ENCODE peak calls at places on chromosomes 16 and 17, in seven cellular contexts. One of them, this sample, is unnamed.

GRCh38 chr17:77487677-77488530 is 347.1 kb downstream of the SEC14L1 start:
- DNase-seq in H1: no peak
- DNase-seq in IMR-90: no peak
- DNase-seq in K562: no peak
- DNase-seq in GM12878: no peak
- DNase-seq in A549: no peak
- DNase-seq in HepG2: no peak
- DNase-seq in this sample: no peak

GRCh38 chr17:66493283-66494019 is 191.0 kb downstream of the PRKCA start:
- DNase-seq in GM12878: no peak
- DNase-seq in H1: no peak
- DNase-seq in HepG2: no peak
- DNase-seq in IMR-90: peak
- DNase-seq in A549: peak
- DNase-seq in K562: no peak
- DNase-seq in this sample: no peak

GRCh38 chr17:35746956-35747355 is 6.1 kb downstream of the GAS2L2 start:
- DNase-seq in IMR-90: no peak
- DNase-seq in HepG2: no peak
- DNase-seq in K562: no peak
- DNase-seq in A549: no peak
- DNase-seq in GM12878: no peak
- DNase-seq in H1: no peak
- DNase-seq in this sample: no peak

GRCh38 chr16:54938351-54939346 is 8.0 kb downstream of the IRX5 start:
- DNase-seq in K562: no peak
- DNase-seq in IMR-90: no peak
- DNase-seq in GM12878: no peak
- DNase-seq in A549: no peak
- DNase-seq in H1: peak
- DNase-seq in HepG2: no peak
- DNase-seq in this sample: no peak

GRCh38 chr16:19367335-19367734 is 50.3 kb upstream of the TMC5 start:
- DNase-seq in K562: no peak
- DNase-seq in H1: no peak
- DNase-seq in HepG2: no peak
- DNase-seq in GM12878: no peak
- DNase-seq in IMR-90: no peak
- DNase-seq in A549: no peak
- DNase-seq in this sample: no peak

GRCh38 chr17:68955181-68955841 is at the start of gene ABCA8:
- DNase-seq in A549: no peak
- DNase-seq in IMR-90: peak
- DNase-seq in K562: no peak
- DNase-seq in GM12878: no peak
- DNase-seq in HepG2: no peak
- DNase-seq in H1: no peak
- DNase-seq in this sample: no peak

GRCh38 chr17:30176845-30177244 is 58.7 kb downstream of the SLC6A4 start:
- DNase-seq in HepG2: no peak
- DNase-seq in A549: no peak
- DNase-seq in H1: no peak
- DNase-seq in GM12878: no peak
- DNase-seq in K562: no peak
- DNase-seq in IMR-90: no peak
- DNase-seq in this sample: no peak

GRCh38 chr16:30458561-30459394 is 13.1 kb upstream of the SEPHS2 start:
- DNase-seq in K562: no peak
- DNase-seq in HepG2: peak
- DNase-seq in A549: no peak
- DNase-seq in GM12878: peak
- DNase-seq in H1: no peak
- DNase-seq in IMR-90: no peak
- DNase-seq in this sample: no peak

GRCh38 chr17:42548070-42548837 is 4.5 kb upstream of the HSD17B1 start:
- DNase-seq in HepG2: no peak
- DNase-seq in K562: no peak
- DNase-seq in A549: peak
- DNase-seq in IMR-90: no peak
- DNase-seq in GM12878: no peak
- DNase-seq in H1: peak
- DNase-seq in this sample: no peak

GRCh38 chr17:77364381-77364911 is 223.7 kb downstream of the SEC14L1 start:
- DNase-seq in A549: no peak
- DNase-seq in GM12878: no peak
- DNase-seq in K562: no peak
- DNase-seq in HepG2: no peak
- DNase-seq in H1: no peak
- DNase-seq in IMR-90: no peak
- DNase-seq in this sample: no peak

GRCh38 chr16:88749358-88749757 is 35.7 kb downstream of the PIEZO1 start:
- DNase-seq in A549: no peak
- DNase-seq in GM12878: no peak
- DNase-seq in H1: no peak
- DNase-seq in IMR-90: no peak
- DNase-seq in K562: no peak
- DNase-seq in HepG2: no peak
- DNase-seq in this sample: no peak

GRCh38 chr16:15928261-15929104 is 20.9 kb upstream of the ABCC1 start:
- DNase-seq in K562: no peak
- DNase-seq in IMR-90: no peak
- DNase-seq in GM12878: no peak
- DNase-seq in H1: no peak
- DNase-seq in A549: no peak
- DNase-seq in HepG2: peak
- DNase-seq in this sample: no peak

GRCh38 chr17:49580981-49581644 is 5.4 kb downstream of the NXPH3 start:
- DNase-seq in A549: no peak
- DNase-seq in K562: no peak
- DNase-seq in IMR-90: no peak
- DNase-seq in GM12878: no peak
- DNase-seq in H1: no peak
- DNase-seq in HepG2: no peak
- DNase-seq in this sample: no peak

GRCh38 chr16:4332083-4332482 is 16.2 kb downstream of the GLIS2 start:
- DNase-seq in A549: no peak
- DNase-seq in K562: no peak
- DNase-seq in IMR-90: no peak
- DNase-seq in H1: no peak
- DNase-seq in GM12878: no peak
- DNase-seq in HepG2: no peak
- DNase-seq in this sample: no peak

GRCh38 chr17:41492351-41492750 is 2.6 kb upstream of the KRT36 start:
- DNase-seq in HepG2: no peak
- DNase-seq in GM12878: no peak
- DNase-seq in A549: no peak
- DNase-seq in H1: no peak
- DNase-seq in IMR-90: peak
- DNase-seq in K562: no peak
- DNase-seq in this sample: no peak
- TF ChIP-seq CEBPB in HepG2: no peak
- TF ChIP-seq CEBPB in GM12878: no peak
- TF ChIP-seq CEBPB in A549: no peak
- TF ChIP-seq CEBPB in H1: no peak
- TF ChIP-seq CEBPB in IMR-90: no peak
- TF ChIP-seq CEBPB in K562: no peak
- TF ChIP-seq CEBPB in this sample: no peak

DNA sequence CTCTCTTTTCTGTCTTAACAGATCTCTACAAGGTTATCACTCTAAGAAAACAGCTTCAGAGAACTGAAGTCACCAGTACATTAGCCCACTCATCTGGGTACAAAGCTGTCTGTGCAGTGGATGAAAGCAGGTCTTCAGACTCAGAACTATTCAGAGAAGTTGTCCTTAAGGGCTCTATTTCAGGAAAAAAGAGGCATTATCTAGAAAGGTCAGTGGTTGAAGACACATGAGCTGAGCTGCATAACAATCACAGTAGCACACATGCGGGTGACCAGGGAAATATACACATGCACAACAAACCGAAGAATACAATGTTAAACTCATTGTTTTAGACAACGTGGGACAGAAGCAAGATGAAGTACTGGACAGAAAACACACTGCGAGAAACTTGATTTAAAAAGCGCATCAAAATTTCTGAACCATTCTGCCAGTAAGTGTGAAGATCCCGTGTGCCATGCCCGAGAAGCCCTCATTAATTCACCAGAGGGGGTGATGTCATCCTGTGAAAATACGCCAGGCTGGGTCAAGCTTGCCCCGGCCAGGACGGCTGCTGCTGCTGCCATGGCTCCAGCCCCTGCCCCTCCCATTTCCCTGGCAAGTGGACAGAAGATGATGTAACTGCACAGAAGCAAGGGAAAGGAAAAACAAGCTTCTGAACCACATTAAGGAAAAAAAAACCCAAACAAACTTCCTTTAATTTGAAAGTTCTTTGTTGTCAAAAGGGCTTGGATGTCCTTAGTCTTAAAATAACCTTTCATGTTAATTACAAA is 10.1 kb downstream of the DYNC1LI2 start:
- DNase-seq in A549: peak
- DNase-seq in K562: peak
- DNase-seq in GM12878: no peak
- DNase-seq in HepG2: peak
- DNase-seq in H1: no peak
- DNase-seq in IMR-90: peak
- DNase-seq in this sample: peak
- TF ChIP-seq CEBPB in A549: peak
- TF ChIP-seq CEBPB in K562: peak
- TF ChIP-seq CEBPB in GM12878: no peak
- TF ChIP-seq CEBPB in HepG2: peak
- TF ChIP-seq CEBPB in H1: no peak
- TF ChIP-seq CEBPB in IMR-90: peak
- TF ChIP-seq CEBPB in this sample: peak

GRCh38 chr16:57534881-57535658 is 1.3 kb downstream of the CCDC102A start:
- DNase-seq in GM12878: no peak
- DNase-seq in H1: peak
- DNase-seq in A549: no peak
- DNase-seq in HepG2: no peak
- DNase-seq in K562: no peak
- DNase-seq in IMR-90: no peak
- DNase-seq in this sample: no peak

GRCh38 chr16:57537194-57537505 is 779 bp upstream of the CCDC102A start:
- DNase-seq in GM12878: no peak
- DNase-seq in HepG2: no peak
- DNase-seq in K562: peak
- DNase-seq in H1: no peak
- DNase-seq in A549: no peak
- DNase-seq in IMR-90: no peak
- DNase-seq in this sample: no peak

GRCh38 chr16:57535680-57536305 is 578 bp downstream of the CCDC102A start:
- DNase-seq in HepG2: peak
- DNase-seq in A549: peak
- DNase-seq in K562: peak
- DNase-seq in IMR-90: peak
- DNase-seq in H1: peak
- DNase-seq in GM12878: no peak
- DNase-seq in this sample: peak

GRCh38 chr16:57537596-57538234 is 1.3 kb upstream of the CCDC102A start:
- DNase-seq in H1: peak
- DNase-seq in GM12878: no peak
- DNase-seq in K562: peak
- DNase-seq in IMR-90: no peak
- DNase-seq in A549: no peak
- DNase-seq in HepG2: no peak
- DNase-seq in this sample: no peak

DNA sequence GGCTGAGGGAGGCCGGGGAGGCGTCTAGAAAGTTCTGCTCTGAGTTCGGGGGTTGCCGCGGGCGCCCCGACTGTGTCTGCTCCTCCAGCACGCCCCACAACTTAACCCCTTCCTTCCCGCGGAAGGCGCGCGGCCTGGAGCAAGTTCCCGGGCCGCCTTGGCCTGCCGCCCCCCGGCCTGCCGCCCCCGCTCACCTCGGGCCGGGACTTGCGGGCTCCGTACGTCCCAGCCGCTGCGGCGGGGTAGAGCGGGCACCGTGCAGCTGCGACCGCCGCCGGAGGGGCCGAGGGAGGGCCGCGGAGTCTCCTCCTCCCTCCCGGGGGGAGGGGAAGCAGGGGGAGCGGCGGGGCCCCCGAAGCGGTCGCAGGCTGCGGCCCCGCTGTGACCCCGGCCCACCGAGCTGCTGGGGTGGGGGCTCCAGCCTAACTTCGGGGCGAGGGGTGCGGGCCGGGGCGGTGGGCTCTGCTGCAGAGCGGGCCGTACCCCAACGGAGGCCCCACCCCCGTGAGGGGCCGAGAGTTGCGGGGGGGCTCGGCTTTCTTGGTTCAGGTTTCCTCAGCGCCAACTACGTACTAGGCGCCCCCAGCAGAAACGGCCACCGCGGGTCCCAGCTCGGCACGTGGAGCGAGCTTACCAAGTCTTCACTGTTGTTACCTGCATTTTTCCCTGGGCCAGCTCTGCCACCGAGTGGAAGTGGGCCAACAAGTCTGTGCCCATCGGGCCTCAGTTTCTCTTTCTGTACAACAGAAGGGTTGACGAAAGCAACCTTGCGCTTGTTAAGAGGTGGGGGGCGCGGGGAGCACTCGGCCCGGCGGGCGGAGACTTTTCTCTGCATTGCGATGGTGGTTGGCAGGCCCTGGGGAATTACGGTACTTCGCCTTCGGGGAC is at the start of gene CCDC102A:
- DNase-seq in H1: peak
- DNase-seq in HepG2: no peak
- DNase-seq in IMR-90: no peak
- DNase-seq in GM12878: no peak
- DNase-seq in K562: peak
- DNase-seq in A549: no peak
- DNase-seq in this sample: no peak
- TF ChIP-seq CEBPB in H1: no peak
- TF ChIP-seq CEBPB in HepG2: no peak
- TF ChIP-seq CEBPB in IMR-90: no peak
- TF ChIP-seq CEBPB in GM12878: no peak
- TF ChIP-seq CEBPB in K562: no peak
- TF ChIP-seq CEBPB in A549: no peak
- TF ChIP-seq CEBPB in this sample: no peak

GRCh38 chr17:27558842-27559505 is 72.0 kb upstream of the LGALS9 start:
- DNase-seq in HepG2: peak
- DNase-seq in A549: no peak
- DNase-seq in GM12878: no peak
- DNase-seq in K562: no peak
- DNase-seq in IMR-90: no peak
- DNase-seq in H1: no peak
- DNase-seq in this sample: no peak

GRCh38 chr17:27559506-27559931 is 71.5 kb upstream of the LGALS9 start:
- DNase-seq in HepG2: peak
- DNase-seq in K562: no peak
- DNase-seq in IMR-90: peak
- DNase-seq in H1: no peak
- DNase-seq in GM12878: no peak
- DNase-seq in A549: no peak
- DNase-seq in this sample: no peak

GRCh38 chr17:27560668-27561067 is 70.3 kb upstream of the LGALS9 start:
- DNase-seq in GM12878: no peak
- DNase-seq in HepG2: no peak
- DNase-seq in H1: no peak
- DNase-seq in A549: no peak
- DNase-seq in IMR-90: peak
- DNase-seq in K562: no peak
- DNase-seq in this sample: no peak

GRCh38 chr17:27558341-27558740 is 72.6 kb upstream of the LGALS9 start:
- DNase-seq in HepG2: no peak
- DNase-seq in K562: no peak
- DNase-seq in A549: no peak
- DNase-seq in GM12878: no peak
- DNase-seq in H1: no peak
- DNase-seq in IMR-90: no peak
- DNase-seq in this sample: no peak

GRCh38 chr17:27559996-27560481 is 70.9 kb upstream of the LGALS9 start:
- DNase-seq in HepG2: no peak
- DNase-seq in K562: no peak
- DNase-seq in H1: no peak
- DNase-seq in A549: no peak
- DNase-seq in GM12878: no peak
- DNase-seq in IMR-90: peak
- DNase-seq in this sample: no peak
- TF ChIP-seq CEBPB in HepG2: no peak
- TF ChIP-seq CEBPB in K562: no peak
- TF ChIP-seq CEBPB in H1: no peak
- TF ChIP-seq CEBPB in A549: no peak
- TF ChIP-seq CEBPB in GM12878: no peak
- TF ChIP-seq CEBPB in IMR-90: peak
- TF ChIP-seq CEBPB in this sample: no peak

This sample was measured in HCT116.